ENCODE peak calls at places on chromosomes 3 and 15, in nine cellular contexts. M, J, K, S, R, L, Z, T and C are unnamed samples.
A peak's percentile ranks its signal among the peaks of the same experiment; 100 is the strongest.

GRCh38 chr15:62301993-62302665 is 137.0 kb upstream of the C2CD4B start:
- DNase-seq in M (no peak), J (no peak), K (no peak), S (no peak), R (no peak), L (no peak), Z (no peak), T (no peak), C (no peak)

GRCh38 chr3:125958511-125959316 is 10.3 kb upstream of the ROPN1B start:
- DNase-seq in M (no peak), J (no peak), K (no peak), S (no peak), R (no peak), L (no peak), Z (no peak), T (peak; percentile 55), C (peak; percentile 64)

GRCh38 chr3:138594150-138594934 is at the start of gene CEP70:
- DNase-seq in M (peak; percentile 97), J (peak; percentile 87), K (peak; percentile 96), S (peak; percentile 98), R (no peak), L (peak; percentile 84), Z (peak; percentile 96), T (peak; percentile 95), C (peak; percentile 93)

GRCh38 chr15:39666671-39667070 is 85.8 kb downstream of the THBS1 start:
- DNase-seq in M (no peak), J (peak; percentile 20), K (no peak), S (no peak), R (no peak), L (no peak), Z (peak; percentile 53), T (no peak), C (no peak)

GRCh38 chr3:152193673-152194267 is 75.0 kb upstream of the MBNL1 start:
- DNase-seq in M (no peak), J (no peak), K (no peak), S (no peak), R (no peak), L (peak; percentile 17), Z (no peak), T (no peak), C (no peak)

GRCh38 chr15:95793226-95793625 is 537.3 kb upstream of the NR2F2 start:
- DNase-seq in M (no peak), J (no peak), K (no peak), S (no peak), R (no peak), L (no peak), Z (no peak), T (no peak), C (no peak)

GRCh38 chr3:124119056-124119721 is 127.3 kb upstream of the ROPN1 start:
- DNase-seq in M (no peak), J (peak; percentile 43), K (no peak), S (no peak), R (no peak), L (no peak), Z (peak; percentile 59), T (no peak), C (no peak)

GRCh38 chr3:156161172-156161571 is 40.8 kb downstream of the KCNAB1 start:
- DNase-seq in M (no peak), J (no peak), K (no peak), S (peak; percentile 30), R (no peak), L (no peak), Z (peak; percentile 42), T (no peak), C (no peak)

GRCh38 chr15:63181658-63182057 is 7.7 kb upstream of the RAB8B start:
- DNase-seq in M (no peak), J (no peak), K (no peak), S (no peak), R (no peak), L (no peak), Z (no peak), T (no peak), C (no peak)

GRCh38 chr15:27465213-27465612 is 494.2 kb downstream of the GABRG3 start:
- DNase-seq in M (no peak), J (no peak), K (no peak), S (no peak), R (no peak), L (no peak), Z (no peak), T (no peak), C (no peak)

GRCh38 chr3:42036483-42036823 is 54.7 kb upstream of the TRAK1 start:
- DNase-seq in M (peak; percentile 45), J (peak; percentile 92), K (no peak), S (peak; percentile 82), R (no peak), L (no peak), Z (peak; percentile 92), T (no peak), C (peak; percentile 66)

GRCh38 chr3:160565442-160566403 is at the start of gene KPNA4:
- DNase-seq in M (peak; percentile 96), J (peak; percentile 96), K (peak; percentile 99), S (peak; percentile 99), R (peak; percentile 97), L (peak; percentile 98), Z (peak; percentile 98), T (peak; percentile 96), C (peak; percentile 98)

GRCh38 chr3:134796313-134797079 is 1.4 kb downstream of the EPHB1 start:
- DNase-seq in M (peak; percentile 34), J (no peak), K (peak; percentile 67), S (peak; percentile 26), R (no peak), L (no peak), Z (peak; percentile 29), T (no peak), C (no peak)

GRCh38 chr15:58139631-58140522 is 1.7 kb downstream of the AQP9 start:
- DNase-seq in M (no peak), J (no peak), K (no peak), S (no peak), R (no peak), L (peak; percentile 65), Z (no peak), T (no peak), C (no peak)

GRCh38 chr3:87191175-87191574 is 35.9 kb upstream of the CHMP2B start:
- DNase-seq in M (no peak), J (no peak), K (no peak), S (no peak), R (no peak), L (no peak), Z (peak; percentile 12), T (no peak), C (no peak)

GRCh38 chr3:42936157-42936981 is 30.4 kb downstream of the ZNF662 start:
- DNase-seq in M (no peak), J (peak; percentile 45), K (no peak), S (no peak), R (peak; percentile 27), L (no peak), Z (no peak), T (peak; percentile 79), C (peak; percentile 63)

GRCh38 chr3:178291555-178291954 is 244.7 kb upstream of the KCNMB2 start:
- DNase-seq in M (no peak), J (no peak), K (no peak), S (no peak), R (no peak), L (no peak), Z (no peak), T (no peak), C (no peak)

GRCh38 chr3:27219127-27219860 is 149.9 kb downstream of the NEK10 start:
- DNase-seq in M (no peak), J (no peak), K (no peak), S (no peak), R (no peak), L (no peak), Z (peak; percentile 12), T (no peak), C (no peak)

GRCh38 chr3:23629181-23629893 is 176.4 kb upstream of the UBE2E1 start:
- DNase-seq in M (peak; percentile 77), J (peak; percentile 41), K (no peak), S (peak; percentile 39), R (no peak), L (no peak), Z (peak; percentile 88), T (no peak), C (no peak)

GRCh38 chr3:138197058-138197457 is 10.0 kb downstream of the ARMC8 start:
- DNase-seq in M (peak; percentile 58), J (peak; percentile 56), K (no peak), S (peak; percentile 54), R (peak; percentile 24), L (peak; percentile 44), Z (peak; percentile 44), T (no peak), C (peak; percentile 28)

GRCh38 chr15:58856090-58856489 is 77.4 kb downstream of the SLTM start:
- DNase-seq in M (peak; percentile 44), J (peak; percentile 67), K (no peak), S (no peak), R (no peak), L (no peak), Z (no peak), T (no peak), C (no peak)

GRCh38 chr3:138093721-138094120 is 21.7 kb downstream of the DZIP1L start:
- DNase-seq in M (no peak), J (peak; percentile 16), K (no peak), S (no peak), R (no peak), L (no peak), Z (no peak), T (no peak), C (no peak)

DNA sequence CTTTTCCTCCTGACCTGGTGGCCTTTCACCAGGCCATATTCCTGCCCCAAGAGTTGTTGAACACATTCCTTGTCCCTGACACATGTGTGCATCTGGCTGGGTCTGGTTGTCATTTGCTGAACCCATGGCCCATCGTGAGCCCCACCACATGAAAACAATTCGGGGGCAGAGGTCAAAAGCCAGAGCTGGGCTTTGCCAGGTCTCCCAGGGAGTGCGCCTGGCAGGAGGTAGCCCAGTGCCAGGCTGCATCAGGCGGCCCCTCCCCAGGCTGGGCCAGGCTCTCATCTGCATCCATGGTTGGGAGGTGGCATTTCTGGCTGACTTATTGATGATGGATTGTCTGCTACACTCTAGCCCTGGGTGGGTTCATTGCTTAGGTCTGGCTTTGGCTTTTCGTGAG is 30.9 kb downstream of the SPSB4 start:
- DNase-seq in M (no peak), J (no peak), K (no peak), S (no peak), R (no peak), L (no peak), Z (no peak), T (no peak), C (no peak)
- H3K27ac ChIP-seq in M (no peak overlapping the region), J (no peak overlapping the region), K (no peak overlapping the region), S (no peak overlapping the region), R (no peak overlapping the region), L (no peak overlapping the region), Z (no peak overlapping the region), T (no peak overlapping the region), C (no peak overlapping the region)

GRCh38 chr3:59957150-59957549 is 907.3 kb upstream of the CFAP20DC start:
- DNase-seq in M (no peak), J (no peak), K (no peak), S (no peak), R (no peak), L (no peak), Z (no peak), T (no peak), C (no peak)
- H3K27ac ChIP-seq in M (no peak overlapping the region), J (no peak overlapping the region), K (no peak overlapping the region), S (no peak overlapping the region), R (no peak overlapping the region), L (no peak overlapping the region), Z (no peak overlapping the region), T (no peak overlapping the region), C (no peak overlapping the region)

GRCh38 chr3:195153653-195154052 is 117.3 kb downstream of the XXYLT1 start:
- DNase-seq in M (no peak), J (no peak), K (no peak), S (no peak), R (no peak), L (no peak), Z (peak; percentile 32), T (no peak), C (no peak)
- H3K27ac ChIP-seq in M (peak overlapping the region; percentile 70), J (peak overlapping the region; percentile 82), K (peak overlapping the region; percentile 53), S (peak overlapping the region; percentile 91), R (no peak overlapping the region), L (no peak overlapping the region), Z (peak overlapping the region; percentile 95), T (no peak overlapping the region), C (peak overlapping the region; percentile 48)

GRCh38 chr15:90760661-90761232 is 43.6 kb downstream of the BLM start:
- DNase-seq in M (no peak), J (no peak), K (no peak), S (no peak), R (no peak), L (no peak), Z (no peak), T (no peak), C (no peak)
- H3K27ac ChIP-seq in M (no peak overlapping the region), J (no peak overlapping the region), K (no peak overlapping the region), S (no peak overlapping the region), R (peak overlapping the region; percentile 44), L (peak overlapping the region; percentile 75), Z (no peak overlapping the region), T (no peak overlapping the region), C (peak overlapping the region; percentile 74)